ENCODE peak calls at places on chromosome 19, in ten cellular contexts. N is GOT3; B is effector CD4-positive, alpha-beta T cell; F is nephron progenitor cell; W is cardiac fibroblast; X is activated naive CD4-positive, alpha-beta T cell; L is DMS153; I is HT-29; H is A549; S is Caki2. U is an unnamed sample.

GRCh38 chr19:964761-965694 is 19.1 kb upstream of the WDR18 start:
- DNase-seq in H (no peak), I (no peak), B (no peak), S (no peak), N (no peak), X (no peak), L (no peak), W (peak), F (no peak), U (no peak)

GRCh38 chr19:1070576-1070930 is 3.6 kb downstream of the ARHGAP45 start:
- DNase-seq in W (no peak), F (no peak), X (no peak), H (no peak), B (no peak), L (no peak), N (no peak), I (no peak), S (no peak), U (peak)

GRCh38 chr19:11092181-11092538 is 2.9 kb downstream of the LDLR start:
- DNase-seq in H (peak), L (peak), I (no peak), F (no peak), N (no peak), X (no peak), S (peak), B (peak), W (peak), U (no peak)

GRCh38 chr19:57244513-57244912 is 4.1 kb downstream of the ZNF805 start:
- DNase-seq in W (no peak), H (no peak), S (no peak), N (no peak), F (no peak), B (no peak), X (no peak), I (no peak), L (no peak), U (no peak)

GRCh38 chr19:40420766-40421467 is 4.9 kb downstream of the SERTAD1 start:
- DNase-seq in B (peak), F (peak), I (peak), X (peak), S (peak), L (peak), H (peak), W (peak), N (peak), U (peak)

GRCh38 chr19:869245-870177 is 10.0 kb downstream of the CFD start:
- DNase-seq in L (no peak), I (peak), H (peak), F (no peak), X (no peak), B (no peak), S (peak), N (no peak), W (peak), U (no peak)

GRCh38 chr19:58399903-58400637 is 4.6 kb downstream of the RNF225 start:
- DNase-seq in W (no peak), S (no peak), I (no peak), X (no peak), F (no peak), N (no peak), L (no peak), B (no peak), H (no peak), U (no peak)

GRCh38 chr19:6362351-6362801 is 1.0 kb downstream of the CLPP start:
- DNase-seq in N (no peak), L (no peak), F (no peak), W (peak), H (no peak), B (peak), I (no peak), S (no peak), X (no peak), U (no peak)

GRCh38 chr19:55340144-55340783 is 588 bp downstream of the KMT5C start:
- DNase-seq in S (no peak), H (no peak), I (peak), N (no peak), B (no peak), F (no peak), X (no peak), L (no peak), W (no peak), U (no peak)

GRCh38 chr19:1210227-1210538 is 4.6 kb downstream of the STK11 start:
- DNase-seq in W (no peak), I (no peak), F (no peak), X (no peak), L (no peak), H (no peak), B (no peak), N (no peak), S (no peak), U (no peak)

GRCh38 chr19:4371209-4371897 is 28.0 kb downstream of the MPND start:
- DNase-seq in I (no peak), X (no peak), F (peak), L (no peak), S (no peak), N (no peak), H (no peak), W (no peak), B (no peak), U (no peak)

GRCh38 chr19:3062165-3063105 is at the start of gene TLE5:
- DNase-seq in I (peak), L (peak), H (no peak), S (no peak), W (peak), N (no peak), X (peak), F (peak), B (peak), U (no peak)

GRCh38 chr19:41311613-41312012 is 1.6 kb downstream of the CCDC97 start:
- DNase-seq in X (no peak), F (no peak), N (no peak), S (no peak), L (no peak), H (no peak), W (no peak), B (no peak), I (no peak), U (no peak)

GRCh38 chr19:30049226-30049625 is 107.2 kb downstream of the URI1 start:
- DNase-seq in H (no peak), W (no peak), I (no peak), X (no peak), S (no peak), N (no peak), B (no peak), L (no peak), F (no peak), U (no peak)

GRCh38 chr19:32708457-32708856 is 11.1 kb upstream of the TDRD12 start:
- DNase-seq in W (no peak), H (no peak), X (no peak), S (no peak), L (no peak), I (no peak), N (no peak), B (no peak), F (no peak), U (no peak)

GRCh38 chr19:49331616-49332055 is 3.6 kb upstream of the CD37 start:
- DNase-seq in I (peak), F (no peak), W (peak), L (no peak), H (peak), S (peak), B (peak), X (no peak), N (no peak), U (peak)

GRCh38 chr19:41226053-41226873 is 7.2 kb downstream of the AXL start:
- DNase-seq in X (no peak), L (no peak), F (peak), S (peak), B (peak), I (peak), N (peak), W (peak), H (peak), U (peak)

GRCh38 chr19:41705393-41706174 is 2.8 kb upstream of the CEACAM5 start:
- DNase-seq in F (peak), W (peak), H (peak), S (peak), N (no peak), X (no peak), B (peak), L (no peak), I (peak), U (no peak)

GRCh38 chr19:23071087-23071511 is 45.7 kb upstream of the ZNF730 start:
- DNase-seq in I (no peak), B (no peak), H (no peak), S (no peak), X (no peak), N (no peak), W (peak), L (no peak), F (no peak), U (peak)

GRCh38 chr19:46472592-46472991 is 1.2 kb upstream of the PNMA8A start:
- DNase-seq in W (no peak), B (no peak), H (no peak), S (no peak), I (no peak), X (no peak), L (no peak), F (no peak), N (no peak), U (no peak)

GRCh38 chr19:5956323-5956722 is 21.6 kb downstream of the RANBP3 start:
- DNase-seq in F (no peak), L (no peak), N (no peak), I (no peak), B (no peak), H (no peak), S (no peak), X (no peak), W (no peak), U (no peak)

GRCh38 chr19:7480975-7481265 is 7.9 kb downstream of the PEX11G start:
- DNase-seq in H (no peak), N (no peak), L (no peak), X (no peak), I (no peak), B (no peak), S (no peak), W (no peak), F (no peak), U (no peak)

GRCh38 chr19:45883881-45884681 is 1.9 kb downstream of the IRF2BP1 start:
- DNase-seq in N (no peak), B (no peak), L (no peak), F (no peak), X (no peak), W (no peak), S (no peak), I (no peak), H (no peak), U (no peak)